ENCODE peak calls at places on chromosome 12, in four cellular contexts. N, W, F and B are unnamed samples.

GRCh38 chr12:47941475-47942326 is 21.7 kb upstream of the TMEM106C start:
- DNase-seq in F (no peak), N (no peak), W (no peak), B (no peak)

GRCh38 chr12:116172224-116172849 is 105.2 kb downstream of the MED13L start:
- DNase-seq in F (no peak), N (no peak), W (peak), B (no peak)

GRCh38 chr12:121934318-121934682 is 15.9 kb downstream of the CFAP251 start:
- DNase-seq in F (no peak), W (peak), N (no peak), B (no peak)

GRCh38 chr12:42810006-42810405 is 220.5 kb upstream of the PRICKLE1 start:
- DNase-seq in W (no peak), N (no peak), F (no peak), B (no peak)

GRCh38 chr12:46702581-46703344 is 123.0 kb downstream of the SLC38A4 start:
- DNase-seq in N (no peak), W (no peak), F (no peak), B (no peak)

GRCh38 chr12:32031109-32031508 is 71.9 kb downstream of the RESF1 start:
- DNase-seq in W (peak), N (no peak), F (no peak), B (no peak)

GRCh38 chr12:31057671-31058070 is 16.0 kb upstream of the DDX11 start:
- DNase-seq in F (no peak), W (no peak), N (no peak), B (no peak)

GRCh38 chr12:56839489-56840442 is 76.6 kb downstream of the HSD17B6 start:
- DNase-seq in W (peak), N (peak), F (peak), B (peak)

GRCh38 chr12:5268424-5269210 is 163.3 kb upstream of the NTF3 start:
- DNase-seq in F (no peak), N (no peak), W (no peak), B (no peak)

GRCh38 chr12:27236498-27236897 is 7.6 kb upstream of the STK38L start:
- DNase-seq in F (no peak), N (no peak), W (no peak), B (no peak)

GRCh38 chr12:51960488-51960887 is 9.0 kb downstream of the ACVR1B start:
- DNase-seq in F (no peak), W (no peak), N (no peak), B (no peak)

GRCh38 chr12:70247653-70248199 is 4.5 kb downstream of the CNOT2 start:
- DNase-seq in W (no peak), N (no peak), F (no peak), B (no peak)
- TF ChIP-seq HDAC6 in W (no peak), N (no peak), F (no peak), B (no peak)

DNA sequence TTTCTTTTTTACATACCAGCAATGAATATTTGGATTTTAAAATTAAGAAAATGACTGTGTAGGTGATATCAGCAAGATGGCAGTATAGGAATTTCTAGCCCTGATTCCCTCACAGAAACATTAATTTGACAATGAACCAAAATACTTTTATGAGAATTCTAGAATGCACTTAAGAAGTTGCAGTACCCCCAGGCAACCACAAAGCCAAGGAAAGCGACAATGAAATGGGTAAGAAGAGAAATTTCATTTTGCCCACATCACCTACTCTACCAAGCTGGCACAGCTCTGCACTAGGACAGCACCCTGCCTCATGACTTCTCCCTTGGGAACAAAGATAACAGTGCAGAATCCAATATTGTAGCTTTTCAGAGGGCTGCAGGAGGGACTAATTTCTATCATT is 6.6 kb downstream of the OR9K2 start:
- DNase-seq in N (no peak), W (no peak), F (no peak), B (no peak)
- TF ChIP-seq HDAC6 in N (no peak), W (no peak), F (no peak), B (no peak)

GRCh38 chr12:87689196-87689595 is 340.0 kb downstream of the C12orf50 start:
- DNase-seq in F (no peak), N (no peak), W (no peak), B (no peak)
- TF ChIP-seq HDAC6 in F (no peak), N (no peak), W (no peak), B (no peak)

GRCh38 chr12:94286580-94287244 is 138.3 kb downstream of the PLXNC1 start:
- DNase-seq in N (no peak), F (peak), W (no peak), B (no peak)
- TF ChIP-seq HDAC6 in N (no peak), F (no peak), W (no peak), B (no peak)

GRCh38 chr12:123034865-123035264 is 54.4 kb downstream of the ARL6IP4 start:
- DNase-seq in W (peak), F (no peak), N (no peak), B (no peak)
- TF ChIP-seq HDAC6 in W (no peak), F (no peak), N (no peak), B (no peak)

GRCh38 chr12:3204716-3205617 is 127.8 kb downstream of the TSPAN9 start:
- DNase-seq in N (no peak), F (no peak), W (no peak), B (no peak)
- TF ChIP-seq HDAC6 in N (no peak), F (no peak), W (no peak), B (no peak)

GRCh38 chr12:79778802-79779201 is 88.0 kb upstream of the PAWR start:
- DNase-seq in F (no peak), N (no peak), W (no peak), B (no peak)
- TF ChIP-seq HDAC6 in F (no peak), N (no peak), W (no peak), B (no peak)

GRCh38 chr12:63206494-63206893 is 55.5 kb upstream of the AVPR1A start:
- DNase-seq in F (no peak), W (no peak), N (no peak), B (no peak)
- TF ChIP-seq HDAC6 in F (no peak), W (no peak), N (no peak), B (no peak)

GRCh38 chr12:6635375-6635855 is 344 bp downstream of the LPAR5 start:
- DNase-seq in N (no peak), W (no peak), F (no peak), B (no peak)
- TF ChIP-seq HDAC6 in N (no peak), W (no peak), F (no peak), B (no peak)

GRCh38 chr12:114403044-114403689 is 2.8 kb downstream of the TBX5 start:
- DNase-seq in W (no peak), N (no peak), F (peak), B (no peak)
- TF ChIP-seq HDAC6 in W (no peak), N (no peak), F (no peak), B (no peak)